ENCODE peak calls at places on chromosome 20, in six cellular contexts. D is OCI-M1; Y is neural crest cell; B is activated T-cell treated with anti-CD3 and anti-CD28 coated beads, Interleukin-2, amount 50 U/mL, for 1 hour; H is coronary artery; E is dermis blood vessel endothelial cell. Q is an unnamed sample.

GRCh38 chr20:47389867-47390347 is 33.4 kb upstream of the ZMYND8 start:
- DNase-seq in E (peak), D (no peak), H (no peak), Y (no peak), B (no peak), Q (no peak)

GRCh38 chr20:4585758-4586157 is 136.0 kb upstream of the PRND start:
- DNase-seq in B (no peak), E (no peak), Y (no peak), D (no peak), H (no peak), Q (no peak)

GRCh38 chr20:64145458-64146300 is 18.6 kb upstream of the MYT1 start:
- DNase-seq in D (peak), B (no peak), Y (no peak), H (no peak), E (no peak), Q (no peak)

GRCh38 chr20:25048519-25048952 is 9.4 kb downstream of the ACSS1 start:
- DNase-seq in D (no peak), B (no peak), H (peak), Y (no peak), E (no peak), Q (no peak)

GRCh38 chr20:41137412-41138216 is at the start of gene PLCG1:
- DNase-seq in Y (peak), E (peak), H (peak), B (peak), D (peak), Q (peak)

GRCh38 chr20:2692886-2693285 is 306 bp downstream of the EBF4 start:
- DNase-seq in D (no peak), H (no peak), Y (no peak), E (no peak), B (no peak), Q (no peak)

GRCh38 chr20:24469116-24470030 is at the start of gene SYNDIG1:
- DNase-seq in E (no peak), H (no peak), B (no peak), D (no peak), Y (peak), Q (peak)

GRCh38 chr20:58875111-58875510 is 22.6 kb downstream of the GNAS start:
- DNase-seq in Y (no peak), B (no peak), E (no peak), H (no peak), D (no peak), Q (no peak)

GRCh38 chr20:36113566-36114247 is 40.8 kb upstream of the EPB41L1 start:
- DNase-seq in Y (no peak), D (peak), E (no peak), H (no peak), B (no peak), Q (no peak)

GRCh38 chr20:52494244-52494643 is 302.7 kb upstream of the ZFP64 start:
- DNase-seq in E (peak), D (peak), H (no peak), B (peak), Y (no peak), Q (no peak)

GRCh38 chr20:57748601-57749130 is 38.9 kb upstream of the PMEPA1 start:
- DNase-seq in E (peak), H (peak), B (peak), D (peak), Y (no peak), Q (no peak)

GRCh38 chr20:13648291-13648690 is 9.6 kb upstream of the TASP1 start:
- DNase-seq in H (no peak), E (no peak), B (no peak), Y (no peak), D (no peak), Q (no peak)

GRCh38 chr20:53829086-53829703 is 235.6 kb upstream of the ZNF217 start:
- DNase-seq in H (no peak), D (peak), B (no peak), E (peak), Y (no peak), Q (no peak)

GRCh38 chr20:3781153-3781910 is at the start of gene SPEF1:
- DNase-seq in B (peak), H (peak), E (peak), D (peak), Y (peak), Q (peak)

GRCh38 chr20:16615199-16615598 is 42.0 kb upstream of the KIF16B start:
- DNase-seq in H (no peak), Y (no peak), B (no peak), E (peak), D (no peak), Q (no peak)

GRCh38 chr20:62286493-62287064 is 16.2 kb upstream of the ADRM1 start:
- DNase-seq in Y (no peak), D (no peak), E (peak), H (no peak), B (no peak), Q (no peak)

GRCh38 chr20:37584238-37584807 is 56.6 kb upstream of the BLCAP start:
- DNase-seq in H (no peak), E (no peak), B (no peak), Y (no peak), D (peak), Q (no peak)

GRCh38 chr20:46802696-46803445 is 91.8 kb upstream of the EYA2 start:
- DNase-seq in D (no peak), H (no peak), E (no peak), B (no peak), Y (no peak), Q (no peak)

GRCh38 chr20:46752639-46753235 is 43.3 kb downstream of the SLC2A10 start:
- DNase-seq in B (peak), E (peak), Y (peak), H (no peak), D (peak), Q (peak)

GRCh38 chr20:53019464-53019863 is 47.3 kb downstream of the TSHZ2 start:
- DNase-seq in B (no peak), E (no peak), Y (no peak), H (no peak), D (no peak), Q (no peak)

GRCh38 chr20:4457566-4458543 is 263.9 kb upstream of the PRND start:
- DNase-seq in E (no peak), H (no peak), Y (no peak), B (no peak), D (no peak), Q (no peak)

GRCh38 chr20:32995802-32996201 is 8.4 kb downstream of the SUN5 start:
- DNase-seq in Y (no peak), D (no peak), H (no peak), B (no peak), E (no peak), Q (no peak)

GRCh38 chr20:2762578-2763131 is 37.8 kb downstream of the CPXM1 start:
- DNase-seq in B (no peak), H (no peak), E (no peak), D (no peak), Y (no peak), Q (no peak)

GRCh38 chr20:59007758-59008511 is 881 bp upstream of the CTSZ start:
- DNase-seq in Y (no peak), E (no peak), B (no peak), H (no peak), D (peak), Q (no peak)

GRCh38 chr20:38201356-38201755 is 36.3 kb upstream of the TGM2 start:
- DNase-seq in H (peak), E (peak), B (no peak), Y (no peak), D (no peak), Q (no peak)

GRCh38 chr20:24994470-24995368 is 2.2 kb upstream of the APMAP start:
- DNase-seq in E (peak), D (peak), H (peak), Y (peak), B (peak), Q (peak)

GRCh38 chr20:56373942-56374341 is 15.2 kb downstream of the FAM210B start:
- DNase-seq in E (peak), D (peak), Y (no peak), H (no peak), B (no peak), Q (no peak)

GRCh38 chr20:56859751-56860366 is 230.8 kb downstream of the TFAP2C start:
- DNase-seq in H (no peak), E (no peak), B (no peak), Y (no peak), D (no peak), Q (peak)

GRCh38 chr20:62924567-62925419 is 1.5 kb downstream of the DIDO1 start:
- DNase-seq in E (peak), Y (no peak), B (peak), H (no peak), D (peak), Q (no peak)

GRCh38 chr20:24738981-24739633 is 210.0 kb upstream of the CST7 start:
- DNase-seq in Y (no peak), E (no peak), B (no peak), H (no peak), D (peak), Q (no peak)

GRCh38 chr20:4942336-4942735 is 59.0 kb downstream of the SLC23A2 start:
- DNase-seq in B (no peak), Y (no peak), D (no peak), H (no peak), E (no peak), Q (no peak)

GRCh38 chr20:34708621-34709043 is 4.5 kb downstream of the TP53INP2 start:
- DNase-seq in D (peak), E (peak), Y (peak), B (peak), H (no peak), Q (peak)